ENCODE peak calls at places on chromosomes 3 and 15, in ten cellular contexts. One of them, this sample, is unnamed. For H3K9me3 and H3K4me1, the result is how much of the 10 kb centered on the place peaks cover.

GRCh38 chr3:58488962-58489361 is 2.9 kb upstream of the KCTD6 start:
- DNase-seq in cardiac muscle cell: no peak
- DNase-seq in PC-3: no peak
- DNase-seq in adrenal gland: no peak
- DNase-seq in mucosa of descending colon: no peak
- DNase-seq in MM.1S: no peak
- DNase-seq in transverse colon: no peak
- DNase-seq in OCI-LY7: no peak
- DNase-seq in mammary epithelial cell: no peak
- DNase-seq in HCT116: no peak
- DNase-seq in this sample: no peak

GRCh38 chr3:185188816-185189215 is 36.0 kb upstream of the C3orf70 start:
- DNase-seq in PC-3: no peak
- DNase-seq in MM.1S: peak
- DNase-seq in transverse colon: no peak
- DNase-seq in mucosa of descending colon: no peak
- DNase-seq in OCI-LY7: no peak
- DNase-seq in adrenal gland: no peak
- DNase-seq in HCT116: no peak
- DNase-seq in mammary epithelial cell: no peak
- DNase-seq in cardiac muscle cell: no peak
- DNase-seq in this sample: no peak

GRCh38 chr15:39110746-39111145 is 470.1 kb upstream of the THBS1 start:
- DNase-seq in transverse colon: no peak
- DNase-seq in HCT116: no peak
- DNase-seq in MM.1S: no peak
- DNase-seq in mammary epithelial cell: no peak
- DNase-seq in cardiac muscle cell: no peak
- DNase-seq in PC-3: no peak
- DNase-seq in adrenal gland: no peak
- DNase-seq in OCI-LY7: no peak
- DNase-seq in mucosa of descending colon: no peak
- DNase-seq in this sample: no peak

GRCh38 chr15:58748040-58748786 is 1.3 kb downstream of the ADAM10 start:
- DNase-seq in PC-3: no peak
- DNase-seq in mammary epithelial cell: peak
- DNase-seq in MM.1S: peak
- DNase-seq in adrenal gland: no peak
- DNase-seq in cardiac muscle cell: no peak
- DNase-seq in OCI-LY7: peak
- DNase-seq in transverse colon: no peak
- DNase-seq in mucosa of descending colon: no peak
- DNase-seq in HCT116: no peak
- DNase-seq in this sample: no peak

GRCh38 chr3:148269816-148270215 is 427.9 kb upstream of the AGTR1 start:
- DNase-seq in MM.1S: no peak
- DNase-seq in PC-3: peak
- DNase-seq in OCI-LY7: no peak
- DNase-seq in mucosa of descending colon: no peak
- DNase-seq in HCT116: peak
- DNase-seq in mammary epithelial cell: peak
- DNase-seq in cardiac muscle cell: no peak
- DNase-seq in adrenal gland: no peak
- DNase-seq in transverse colon: no peak
- DNase-seq in this sample: no peak

GRCh38 chr15:67076147-67076843 is 10.9 kb downstream of the SMAD3 start:
- DNase-seq in MM.1S: no peak
- DNase-seq in OCI-LY7: peak
- DNase-seq in PC-3: peak
- DNase-seq in mucosa of descending colon: no peak
- DNase-seq in adrenal gland: peak
- DNase-seq in mammary epithelial cell: peak
- DNase-seq in cardiac muscle cell: peak
- DNase-seq in HCT116: peak
- DNase-seq in transverse colon: no peak
- DNase-seq in this sample: no peak

GRCh38 chr3:66200786-66201185 is 20.0 kb upstream of the SLC25A26 start:
- DNase-seq in mucosa of descending colon: no peak
- DNase-seq in MM.1S: no peak
- DNase-seq in PC-3: no peak
- DNase-seq in OCI-LY7: no peak
- DNase-seq in cardiac muscle cell: no peak
- DNase-seq in adrenal gland: no peak
- DNase-seq in HCT116: no peak
- DNase-seq in mammary epithelial cell: peak
- DNase-seq in transverse colon: no peak
- DNase-seq in this sample: no peak

GRCh38 chr3:143654906-143655305 is 193.4 kb downstream of the SLC9A9 start:
- DNase-seq in mammary epithelial cell: peak
- DNase-seq in mucosa of descending colon: no peak
- DNase-seq in transverse colon: no peak
- DNase-seq in OCI-LY7: no peak
- DNase-seq in adrenal gland: no peak
- DNase-seq in PC-3: no peak
- DNase-seq in cardiac muscle cell: no peak
- DNase-seq in MM.1S: no peak
- DNase-seq in HCT116: no peak
- DNase-seq in this sample: no peak

GRCh38 chr15:25246641-25247417 is 192.0 kb downstream of the UBE3A start:
- DNase-seq in PC-3: no peak
- DNase-seq in HCT116: no peak
- DNase-seq in transverse colon: peak
- DNase-seq in MM.1S: no peak
- DNase-seq in mucosa of descending colon: peak
- DNase-seq in adrenal gland: peak
- DNase-seq in mammary epithelial cell: no peak
- DNase-seq in cardiac muscle cell: no peak
- DNase-seq in OCI-LY7: no peak
- DNase-seq in this sample: no peak
- H3K9me3 ChIP-seq in PC-3: under half
- H3K9me3 ChIP-seq in HCT116: under half
- H3K9me3 ChIP-seq in transverse colon: under half
- H3K9me3 ChIP-seq in MM.1S: under half
- H3K9me3 ChIP-seq in mucosa of descending colon: half or more
- H3K9me3 ChIP-seq in adrenal gland: under half
- H3K9me3 ChIP-seq in mammary epithelial cell: half or more
- H3K9me3 ChIP-seq in cardiac muscle cell: under half
- H3K9me3 ChIP-seq in OCI-LY7: under half
- H3K9me3 ChIP-seq in this sample: half or more

GRCh38 chr3:62261800-62262199 is 111.5 kb downstream of the FEZF2 start:
- DNase-seq in transverse colon: no peak
- DNase-seq in PC-3: no peak
- DNase-seq in adrenal gland: no peak
- DNase-seq in cardiac muscle cell: no peak
- DNase-seq in MM.1S: no peak
- DNase-seq in HCT116: no peak
- DNase-seq in OCI-LY7: no peak
- DNase-seq in mammary epithelial cell: no peak
- DNase-seq in mucosa of descending colon: no peak
- DNase-seq in this sample: no peak

GRCh38 chr3:62261121-62261520 is 112.2 kb downstream of the FEZF2 start:
- DNase-seq in mammary epithelial cell: peak
- DNase-seq in transverse colon: no peak
- DNase-seq in PC-3: no peak
- DNase-seq in cardiac muscle cell: no peak
- DNase-seq in MM.1S: peak
- DNase-seq in OCI-LY7: no peak
- DNase-seq in mucosa of descending colon: no peak
- DNase-seq in adrenal gland: no peak
- DNase-seq in HCT116: no peak
- DNase-seq in this sample: no peak

GRCh38 chr3:62260655-62261054 is 112.7 kb downstream of the FEZF2 start:
- DNase-seq in MM.1S: no peak
- DNase-seq in PC-3: no peak
- DNase-seq in HCT116: no peak
- DNase-seq in cardiac muscle cell: no peak
- DNase-seq in adrenal gland: no peak
- DNase-seq in transverse colon: no peak
- DNase-seq in mucosa of descending colon: no peak
- DNase-seq in mammary epithelial cell: no peak
- DNase-seq in OCI-LY7: no peak
- DNase-seq in this sample: no peak

GRCh38 chr3:62266668-62267283 is 106.6 kb downstream of the FEZF2 start:
- DNase-seq in OCI-LY7: no peak
- DNase-seq in cardiac muscle cell: no peak
- DNase-seq in mucosa of descending colon: no peak
- DNase-seq in PC-3: no peak
- DNase-seq in mammary epithelial cell: no peak
- DNase-seq in transverse colon: no peak
- DNase-seq in MM.1S: no peak
- DNase-seq in HCT116: no peak
- DNase-seq in adrenal gland: no peak
- DNase-seq in this sample: no peak

DNA sequence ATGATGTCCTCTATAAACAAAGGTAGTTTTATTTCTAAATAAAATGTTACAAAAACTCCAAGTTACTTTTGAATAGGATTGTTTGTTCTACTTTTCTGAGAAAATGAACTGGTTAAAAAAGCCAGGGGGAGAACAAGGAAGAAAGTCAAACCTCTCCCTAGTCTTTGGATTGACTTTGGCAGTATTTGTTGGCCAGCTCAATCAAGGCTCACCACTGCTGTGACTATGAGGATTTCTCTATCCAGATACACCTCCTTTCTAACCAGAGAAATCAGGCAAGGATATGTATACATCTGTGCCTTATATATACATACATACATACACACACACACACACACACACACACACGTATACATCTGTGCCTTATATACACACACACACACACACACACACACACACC is 107.8 kb downstream of the FEZF2 start:
- DNase-seq in adrenal gland: no peak
- DNase-seq in mammary epithelial cell: no peak
- DNase-seq in MM.1S: no peak
- DNase-seq in transverse colon: no peak
- DNase-seq in cardiac muscle cell: no peak
- DNase-seq in HCT116: no peak
- DNase-seq in mucosa of descending colon: no peak
- DNase-seq in PC-3: no peak
- DNase-seq in OCI-LY7: no peak
- DNase-seq in this sample: no peak
- H3K4me1 ChIP-seq in adrenal gland: under half
- H3K4me1 ChIP-seq in mammary epithelial cell: under half
- H3K4me1 ChIP-seq in MM.1S: under half
- H3K4me1 ChIP-seq in transverse colon: under half
- H3K4me1 ChIP-seq in cardiac muscle cell: under half
- H3K4me1 ChIP-seq in HCT116: under half
- H3K4me1 ChIP-seq in mucosa of descending colon: under half
- H3K4me1 ChIP-seq in PC-3: under half
- H3K4me1 ChIP-seq in OCI-LY7: under half
- H3K4me1 ChIP-seq in this sample: under half

GRCh38 chr3:30751610-30752299 is 142.7 kb downstream of the GADL1 start:
- DNase-seq in HCT116: peak
- DNase-seq in adrenal gland: peak
- DNase-seq in cardiac muscle cell: peak
- DNase-seq in mammary epithelial cell: peak
- DNase-seq in PC-3: peak
- DNase-seq in transverse colon: peak
- DNase-seq in MM.1S: peak
- DNase-seq in OCI-LY7: peak
- DNase-seq in mucosa of descending colon: peak
- DNase-seq in this sample: no peak

GRCh38 chr3:30743641-30744317 is 137.4 kb downstream of the TGFBR2 start:
- DNase-seq in mammary epithelial cell: peak
- DNase-seq in cardiac muscle cell: no peak
- DNase-seq in PC-3: no peak
- DNase-seq in OCI-LY7: no peak
- DNase-seq in mucosa of descending colon: no peak
- DNase-seq in MM.1S: no peak
- DNase-seq in adrenal gland: no peak
- DNase-seq in HCT116: no peak
- DNase-seq in transverse colon: no peak
- DNase-seq in this sample: no peak

GRCh38 chr3:30750967-30751366 is 143.5 kb downstream of the GADL1 start:
- DNase-seq in mucosa of descending colon: no peak
- DNase-seq in HCT116: no peak
- DNase-seq in MM.1S: no peak
- DNase-seq in cardiac muscle cell: no peak
- DNase-seq in transverse colon: no peak
- DNase-seq in OCI-LY7: peak
- DNase-seq in PC-3: no peak
- DNase-seq in adrenal gland: no peak
- DNase-seq in mammary epithelial cell: no peak
- DNase-seq in this sample: no peak

GRCh38 chr3:30749230-30749629 is 142.8 kb downstream of the TGFBR2 start:
- DNase-seq in mucosa of descending colon: no peak
- DNase-seq in cardiac muscle cell: no peak
- DNase-seq in HCT116: no peak
- DNase-seq in transverse colon: no peak
- DNase-seq in PC-3: peak
- DNase-seq in MM.1S: no peak
- DNase-seq in mammary epithelial cell: peak
- DNase-seq in adrenal gland: no peak
- DNase-seq in OCI-LY7: no peak
- DNase-seq in this sample: no peak

DNA sequence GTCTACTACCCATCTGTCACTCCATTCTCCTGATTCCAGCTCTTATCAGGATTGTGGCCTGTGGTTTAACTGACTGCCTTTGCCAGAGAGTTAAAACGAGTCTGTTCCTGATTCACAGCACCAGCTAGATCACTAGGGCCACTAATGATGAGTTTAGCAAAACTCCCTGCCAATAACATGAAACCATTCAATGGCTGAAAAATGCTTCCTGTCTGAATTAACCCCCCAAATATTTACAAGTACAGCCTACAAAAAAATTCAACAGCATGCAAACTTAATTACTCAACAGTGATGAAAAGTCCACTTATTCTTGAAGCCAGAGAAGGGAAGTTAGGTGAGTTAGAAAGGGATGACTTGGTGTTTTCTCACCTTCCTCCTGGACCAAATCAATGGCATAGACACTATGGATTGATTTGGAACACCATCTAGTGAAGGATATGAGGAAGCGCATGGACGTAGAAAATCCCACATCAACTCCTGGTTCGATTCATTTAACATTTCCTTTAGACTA is 141.4 kb downstream of the TGFBR2 start:
- DNase-seq in mammary epithelial cell: peak
- DNase-seq in PC-3: peak
- DNase-seq in HCT116: peak
- DNase-seq in OCI-LY7: peak
- DNase-seq in adrenal gland: no peak
- DNase-seq in transverse colon: no peak
- DNase-seq in cardiac muscle cell: peak
- DNase-seq in MM.1S: no peak
- DNase-seq in mucosa of descending colon: no peak
- DNase-seq in this sample: no peak
- TF ChIP-seq CTCF in mammary epithelial cell: peak
- TF ChIP-seq CTCF in PC-3: peak
- TF ChIP-seq CTCF in HCT116: peak
- TF ChIP-seq CTCF in OCI-LY7: peak
- TF ChIP-seq CTCF in adrenal gland: peak
- TF ChIP-seq CTCF in transverse colon: peak
- TF ChIP-seq CTCF in cardiac muscle cell: peak
- TF ChIP-seq CTCF in MM.1S: no peak
- TF ChIP-seq CTCF in mucosa of descending colon: no peak
- TF ChIP-seq CTCF in this sample: no peak

DNA sequence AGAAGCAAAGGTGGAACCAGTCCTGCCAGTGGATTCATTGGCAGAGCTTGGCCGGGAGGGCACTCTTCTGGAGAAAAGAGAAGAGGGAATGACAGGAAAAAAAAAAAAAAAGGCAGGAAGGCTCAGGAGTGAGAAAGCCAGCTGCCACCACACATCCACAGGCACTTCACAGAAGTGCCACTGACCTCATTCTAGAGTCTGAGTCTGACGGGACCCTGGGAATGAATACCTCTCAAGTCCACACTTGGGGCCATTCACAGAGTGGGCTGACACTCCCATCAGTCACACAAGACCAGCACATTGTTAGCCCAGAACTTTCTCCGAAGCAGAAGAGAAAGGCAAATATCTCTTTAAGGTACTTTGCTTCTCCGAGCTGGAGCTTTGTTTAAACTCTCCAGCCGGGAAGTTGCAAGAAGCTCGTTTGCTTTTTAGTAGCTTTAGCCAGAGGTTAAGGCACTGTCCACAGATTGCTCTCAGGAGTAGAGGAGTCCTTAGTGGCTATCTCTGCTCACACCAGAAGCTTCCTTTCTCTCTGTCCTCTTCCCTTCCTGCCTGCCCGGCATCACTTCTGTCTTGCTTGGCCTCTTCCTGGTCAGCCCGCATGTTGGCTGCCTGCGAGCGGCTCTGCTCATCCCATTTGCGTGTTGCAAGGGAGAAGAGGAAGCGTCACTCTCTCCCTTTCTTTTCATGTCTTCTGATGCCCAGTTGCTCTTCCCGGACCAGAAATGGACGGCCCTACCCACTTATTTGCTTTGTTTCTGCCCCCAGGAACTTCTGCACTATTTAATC is 53.8 kb downstream of the CMTM6 start:
- DNase-seq in mammary epithelial cell: no peak
- DNase-seq in PC-3: no peak
- DNase-seq in transverse colon: no peak
- DNase-seq in OCI-LY7: no peak
- DNase-seq in MM.1S: no peak
- DNase-seq in adrenal gland: no peak
- DNase-seq in cardiac muscle cell: no peak
- DNase-seq in mucosa of descending colon: no peak
- DNase-seq in HCT116: no peak
- DNase-seq in this sample: no peak
- H3K9me3 ChIP-seq in mammary epithelial cell: under half
- H3K9me3 ChIP-seq in PC-3: under half
- H3K9me3 ChIP-seq in transverse colon: under half
- H3K9me3 ChIP-seq in OCI-LY7: under half
- H3K9me3 ChIP-seq in MM.1S: under half
- H3K9me3 ChIP-seq in adrenal gland: under half
- H3K9me3 ChIP-seq in cardiac muscle cell: under half
- H3K9me3 ChIP-seq in mucosa of descending colon: under half
- H3K9me3 ChIP-seq in HCT116: under half
- H3K9me3 ChIP-seq in this sample: under half